ENCODE peak calls at places on chromosomes 3 and 15, in seven cellular contexts. One of them, this sample, is unnamed.

GRCh38 chr15:38861108-38861507 is 296.5 kb upstream of the RASGRP1 start:
- DNase-seq in body of pancreas: no peak
- DNase-seq in sigmoid colon: no peak
- DNase-seq in uterus: no peak
- DNase-seq in PC-3: no peak
- DNase-seq in naive thymus-derived CD4-positive, alpha-beta T cell: no peak
- DNase-seq in GM23338: no peak
- DNase-seq in this sample: no peak

GRCh38 chr15:69105451-69105985 is 54.9 kb upstream of the GLCE start:
- DNase-seq in body of pancreas: no peak
- DNase-seq in sigmoid colon: no peak
- DNase-seq in uterus: no peak
- DNase-seq in PC-3: no peak
- DNase-seq in naive thymus-derived CD4-positive, alpha-beta T cell: no peak
- DNase-seq in GM23338: no peak
- DNase-seq in this sample: no peak

GRCh38 chr15:31799711-31800321 is 230.5 kb upstream of the CHRNA7 start:
- DNase-seq in body of pancreas: no peak
- DNase-seq in sigmoid colon: no peak
- DNase-seq in uterus: no peak
- DNase-seq in PC-3: peak
- DNase-seq in naive thymus-derived CD4-positive, alpha-beta T cell: no peak
- DNase-seq in GM23338: no peak
- DNase-seq in this sample: no peak

GRCh38 chr3:13569641-13570390 is 20.9 kb downstream of the FBLN2 start:
- DNase-seq in body of pancreas: no peak
- DNase-seq in sigmoid colon: no peak
- DNase-seq in uterus: no peak
- DNase-seq in PC-3: no peak
- DNase-seq in naive thymus-derived CD4-positive, alpha-beta T cell: no peak
- DNase-seq in GM23338: no peak
- DNase-seq in this sample: no peak

GRCh38 chr15:58344164-58345070 is 87.4 kb upstream of the LIPC start:
- DNase-seq in body of pancreas: no peak
- DNase-seq in sigmoid colon: no peak
- DNase-seq in uterus: no peak
- DNase-seq in PC-3: peak
- DNase-seq in naive thymus-derived CD4-positive, alpha-beta T cell: no peak
- DNase-seq in GM23338: no peak
- DNase-seq in this sample: no peak

GRCh38 chr15:94580186-94580585 is 348.8 kb downstream of the MCTP2 start:
- DNase-seq in body of pancreas: no peak
- DNase-seq in sigmoid colon: no peak
- DNase-seq in uterus: no peak
- DNase-seq in PC-3: no peak
- DNase-seq in naive thymus-derived CD4-positive, alpha-beta T cell: no peak
- DNase-seq in GM23338: no peak
- DNase-seq in this sample: no peak

GRCh38 chr3:38478901-38479300 is 17.2 kb upstream of the EXOG start:
- DNase-seq in body of pancreas: no peak
- DNase-seq in sigmoid colon: no peak
- DNase-seq in uterus: no peak
- DNase-seq in PC-3: no peak
- DNase-seq in naive thymus-derived CD4-positive, alpha-beta T cell: no peak
- DNase-seq in GM23338: no peak
- DNase-seq in this sample: no peak

GRCh38 chr3:64460877-64461276 is 226.9 kb downstream of the ADAMTS9 start:
- DNase-seq in body of pancreas: no peak
- DNase-seq in sigmoid colon: no peak
- DNase-seq in uterus: no peak
- DNase-seq in PC-3: no peak
- DNase-seq in naive thymus-derived CD4-positive, alpha-beta T cell: no peak
- DNase-seq in GM23338: no peak
- DNase-seq in this sample: no peak

GRCh38 chr3:126025862-126026261 is 56.9 kb downstream of the ROPN1B start:
- DNase-seq in body of pancreas: no peak
- DNase-seq in sigmoid colon: no peak
- DNase-seq in uterus: no peak
- DNase-seq in PC-3: no peak
- DNase-seq in naive thymus-derived CD4-positive, alpha-beta T cell: no peak
- DNase-seq in GM23338: no peak
- DNase-seq in this sample: no peak

GRCh38 chr3:132730891-132731580 is 8.8 kb upstream of the NPHP3 start:
- DNase-seq in body of pancreas: no peak
- DNase-seq in sigmoid colon: no peak
- DNase-seq in uterus: no peak
- DNase-seq in PC-3: peak
- DNase-seq in naive thymus-derived CD4-positive, alpha-beta T cell: no peak
- DNase-seq in GM23338: peak
- DNase-seq in this sample: no peak

GRCh38 chr15:60962087-60962486 is 267.0 kb downstream of the RORA start:
- DNase-seq in body of pancreas: no peak
- DNase-seq in sigmoid colon: no peak
- DNase-seq in uterus: no peak
- DNase-seq in PC-3: no peak
- DNase-seq in naive thymus-derived CD4-positive, alpha-beta T cell: no peak
- DNase-seq in GM23338: no peak
- DNase-seq in this sample: no peak

GRCh38 chr3:42182555-42182954 is 83.4 kb downstream of the CCK start:
- DNase-seq in body of pancreas: no peak
- DNase-seq in sigmoid colon: no peak
- DNase-seq in uterus: no peak
- DNase-seq in PC-3: no peak
- DNase-seq in naive thymus-derived CD4-positive, alpha-beta T cell: no peak
- DNase-seq in GM23338: no peak
- DNase-seq in this sample: no peak

GRCh38 chr3:126373682-126374601 is 16.7 kb upstream of the KLF15 start:
- DNase-seq in body of pancreas: no peak
- DNase-seq in sigmoid colon: peak
- DNase-seq in uterus: no peak
- DNase-seq in PC-3: no peak
- DNase-seq in naive thymus-derived CD4-positive, alpha-beta T cell: no peak
- DNase-seq in GM23338: no peak
- DNase-seq in this sample: no peak

GRCh38 chr3:29384640-29385039 is 103.8 kb downstream of the RBMS3 start:
- DNase-seq in body of pancreas: no peak
- DNase-seq in sigmoid colon: peak
- DNase-seq in uterus: peak
- DNase-seq in PC-3: no peak
- DNase-seq in naive thymus-derived CD4-positive, alpha-beta T cell: no peak
- DNase-seq in GM23338: peak
- DNase-seq in this sample: no peak

GRCh38 chr3:173584834-173585831 is 187.6 kb downstream of the NLGN1 start:
- DNase-seq in body of pancreas: peak
- DNase-seq in sigmoid colon: peak
- DNase-seq in uterus: no peak
- DNase-seq in PC-3: peak
- DNase-seq in naive thymus-derived CD4-positive, alpha-beta T cell: no peak
- DNase-seq in GM23338: peak
- DNase-seq in this sample: peak

GRCh38 chr3:72065872-72066641 is 281.1 kb upstream of the PROK2 start:
- DNase-seq in body of pancreas: no peak
- DNase-seq in sigmoid colon: no peak
- DNase-seq in uterus: no peak
- DNase-seq in PC-3: no peak
- DNase-seq in naive thymus-derived CD4-positive, alpha-beta T cell: no peak
- DNase-seq in GM23338: no peak
- DNase-seq in this sample: no peak

GRCh38 chr15:72237286-72238224 is 6.6 kb upstream of the PKM start:
- DNase-seq in body of pancreas: peak
- DNase-seq in sigmoid colon: peak
- DNase-seq in uterus: peak
- DNase-seq in PC-3: peak
- DNase-seq in naive thymus-derived CD4-positive, alpha-beta T cell: peak
- DNase-seq in GM23338: peak
- DNase-seq in this sample: no peak

GRCh38 chr15:74039656-74040010 is 42.7 kb downstream of the GOLGA6A start:
- DNase-seq in body of pancreas: no peak
- DNase-seq in sigmoid colon: no peak
- DNase-seq in uterus: no peak
- DNase-seq in PC-3: no peak
- DNase-seq in naive thymus-derived CD4-positive, alpha-beta T cell: no peak
- DNase-seq in GM23338: no peak
- DNase-seq in this sample: no peak
- H3K27ac ChIP-seq in body of pancreas: peak
- H3K27ac ChIP-seq in sigmoid colon: peak
- H3K27ac ChIP-seq in uterus: peak
- H3K27ac ChIP-seq in PC-3: no peak
- H3K27ac ChIP-seq in naive thymus-derived CD4-positive, alpha-beta T cell: no peak
- H3K27ac ChIP-seq in GM23338: no peak
- H3K27ac ChIP-seq in this sample: no peak

GRCh38 chr3:141392018-141392370 is 23.7 kb downstream of the ZBTB38 start:
- DNase-seq in body of pancreas: no peak
- DNase-seq in sigmoid colon: no peak
- DNase-seq in uterus: no peak
- DNase-seq in PC-3: no peak
- DNase-seq in naive thymus-derived CD4-positive, alpha-beta T cell: no peak
- DNase-seq in GM23338: no peak
- DNase-seq in this sample: no peak

GRCh38 chr3:141392416-141392815 is 24.1 kb downstream of the ZBTB38 start:
- DNase-seq in body of pancreas: no peak
- DNase-seq in sigmoid colon: no peak
- DNase-seq in uterus: no peak
- DNase-seq in PC-3: no peak
- DNase-seq in naive thymus-derived CD4-positive, alpha-beta T cell: no peak
- DNase-seq in GM23338: no peak
- DNase-seq in this sample: no peak

GRCh38 chr3:141395005-141395589 is 26.8 kb downstream of the ZBTB38 start:
- DNase-seq in body of pancreas: no peak
- DNase-seq in sigmoid colon: no peak
- DNase-seq in uterus: no peak
- DNase-seq in PC-3: no peak
- DNase-seq in naive thymus-derived CD4-positive, alpha-beta T cell: no peak
- DNase-seq in GM23338: no peak
- DNase-seq in this sample: no peak

GRCh38 chr3:141394560-141394959 is 26.3 kb downstream of the ZBTB38 start:
- DNase-seq in body of pancreas: no peak
- DNase-seq in sigmoid colon: no peak
- DNase-seq in uterus: no peak
- DNase-seq in PC-3: no peak
- DNase-seq in naive thymus-derived CD4-positive, alpha-beta T cell: no peak
- DNase-seq in GM23338: no peak
- DNase-seq in this sample: no peak

DNA sequence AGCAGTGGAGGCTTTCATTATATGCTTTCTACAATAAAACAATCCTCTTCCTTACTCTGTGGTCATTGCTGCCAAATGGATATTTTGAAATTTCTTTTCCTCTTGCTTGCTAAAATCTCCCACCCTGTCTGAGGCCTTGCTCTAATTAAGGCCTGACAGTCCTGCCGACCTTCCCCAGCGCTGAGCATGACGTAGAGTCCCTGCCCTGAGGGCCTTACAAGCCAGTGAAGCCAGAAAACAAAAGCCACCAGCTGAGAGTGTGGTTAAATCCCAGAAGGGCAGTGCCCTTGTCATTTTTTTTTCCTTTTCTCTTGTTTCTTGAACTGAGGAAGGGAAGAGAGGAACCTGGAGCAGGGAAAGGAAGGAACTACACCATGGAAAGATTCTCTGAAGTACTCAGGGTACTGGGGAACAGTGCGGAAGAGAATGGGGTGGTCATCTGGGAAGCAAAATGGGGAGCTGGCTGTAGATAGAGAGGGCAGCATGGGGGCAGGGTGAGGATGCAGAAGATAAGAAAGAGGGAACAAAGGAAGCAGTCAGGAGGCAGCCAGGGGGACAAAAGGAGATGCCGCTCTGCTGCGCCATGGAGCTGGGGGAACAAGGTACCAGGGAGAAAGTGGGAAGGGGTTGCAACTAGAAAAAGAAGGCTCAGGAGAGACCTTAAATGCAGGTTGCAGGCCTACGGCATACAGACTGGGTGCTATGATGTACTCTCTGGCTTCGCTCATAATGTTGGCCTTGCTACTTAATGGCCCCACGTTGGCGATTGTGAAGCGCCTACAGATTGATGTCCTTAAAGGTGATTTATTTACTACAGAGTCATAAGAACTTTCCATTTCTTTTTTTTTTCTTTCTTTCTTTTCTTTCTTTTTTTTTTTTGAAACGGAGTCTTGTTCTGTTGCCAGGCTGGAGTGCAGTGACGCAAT is 25.1 kb downstream of the ZBTB38 start:
- DNase-seq in body of pancreas: no peak
- DNase-seq in sigmoid colon: no peak
- DNase-seq in uterus: peak
- DNase-seq in PC-3: no peak
- DNase-seq in naive thymus-derived CD4-positive, alpha-beta T cell: no peak
- DNase-seq in GM23338: peak
- DNase-seq in this sample: no peak
- H3K27ac ChIP-seq in body of pancreas: no peak
- H3K27ac ChIP-seq in sigmoid colon: no peak
- H3K27ac ChIP-seq in uterus: peak
- H3K27ac ChIP-seq in PC-3: no peak
- H3K27ac ChIP-seq in naive thymus-derived CD4-positive, alpha-beta T cell: no peak
- H3K27ac ChIP-seq in GM23338: no peak
- H3K27ac ChIP-seq in this sample: peak

GRCh38 chr3:43867673-43868072 is 176.9 kb downstream of the ABHD5 start:
- DNase-seq in body of pancreas: no peak
- DNase-seq in sigmoid colon: no peak
- DNase-seq in uterus: no peak
- DNase-seq in PC-3: peak
- DNase-seq in naive thymus-derived CD4-positive, alpha-beta T cell: no peak
- DNase-seq in GM23338: no peak
- DNase-seq in this sample: no peak
- H3K27ac ChIP-seq in body of pancreas: no peak
- H3K27ac ChIP-seq in sigmoid colon: no peak
- H3K27ac ChIP-seq in uterus: no peak
- H3K27ac ChIP-seq in PC-3: peak
- H3K27ac ChIP-seq in naive thymus-derived CD4-positive, alpha-beta T cell: no peak
- H3K27ac ChIP-seq in GM23338: no peak
- H3K27ac ChIP-seq in this sample: no peak

GRCh38 chr15:100183921-100184480 is 157.8 kb downstream of the ADAMTS17 start:
- DNase-seq in body of pancreas: no peak
- DNase-seq in sigmoid colon: peak
- DNase-seq in uterus: no peak
- DNase-seq in PC-3: no peak
- DNase-seq in naive thymus-derived CD4-positive, alpha-beta T cell: no peak
- DNase-seq in GM23338: no peak
- DNase-seq in this sample: no peak

GRCh38 chr15:100175406-100176114 is 166.2 kb downstream of the ADAMTS17 start:
- DNase-seq in body of pancreas: no peak
- DNase-seq in sigmoid colon: peak
- DNase-seq in uterus: no peak
- DNase-seq in PC-3: no peak
- DNase-seq in naive thymus-derived CD4-positive, alpha-beta T cell: no peak
- DNase-seq in GM23338: no peak
- DNase-seq in this sample: no peak

GRCh38 chr15:100186366-100186765 is 155.4 kb downstream of the ADAMTS17 start:
- DNase-seq in body of pancreas: no peak
- DNase-seq in sigmoid colon: peak
- DNase-seq in uterus: no peak
- DNase-seq in PC-3: no peak
- DNase-seq in naive thymus-derived CD4-positive, alpha-beta T cell: no peak
- DNase-seq in GM23338: no peak
- DNase-seq in this sample: no peak

DNA sequence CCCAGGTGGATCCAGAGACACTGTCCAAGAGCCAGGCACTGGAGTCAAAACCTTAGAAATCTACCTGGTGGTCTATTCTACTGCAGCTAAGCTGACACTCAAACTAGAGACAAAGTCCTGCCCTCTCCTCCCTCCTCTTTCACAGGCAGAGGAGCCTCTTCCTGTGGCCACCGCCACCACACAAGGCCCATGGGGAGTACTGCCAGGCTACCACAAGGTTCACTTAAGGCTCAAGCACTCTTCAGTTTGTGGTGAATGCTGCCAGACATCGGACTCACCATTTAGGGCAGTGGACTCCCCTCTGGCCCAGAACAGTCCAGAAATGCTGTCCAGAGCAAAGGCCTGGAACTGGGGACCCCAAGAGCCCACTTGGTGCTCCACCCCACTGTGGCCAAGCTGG is 160.9 kb downstream of the ADAMTS17 start:
- DNase-seq in body of pancreas: no peak
- DNase-seq in sigmoid colon: no peak
- DNase-seq in uterus: no peak
- DNase-seq in PC-3: no peak
- DNase-seq in naive thymus-derived CD4-positive, alpha-beta T cell: no peak
- DNase-seq in GM23338: no peak
- DNase-seq in this sample: no peak
- H3K27ac ChIP-seq in body of pancreas: no peak
- H3K27ac ChIP-seq in sigmoid colon: no peak
- H3K27ac ChIP-seq in uterus: no peak
- H3K27ac ChIP-seq in PC-3: no peak
- H3K27ac ChIP-seq in naive thymus-derived CD4-positive, alpha-beta T cell: no peak
- H3K27ac ChIP-seq in GM23338: no peak
- H3K27ac ChIP-seq in this sample: no peak